ENCODE peak calls at places on chromosomes 16 and 17, in nine cellular contexts. One of them, this sample, is unnamed.

GRCh38 chr17:20262116-20262977 is 205.0 kb downstream of the LGALS9B start:
- DNase-seq in Caki2: no peak
- DNase-seq in esophagus squamous epithelium: no peak
- DNase-seq in T-cell: no peak
- DNase-seq in sciatic nerve: no peak
- DNase-seq in ovary: no peak
- DNase-seq in memory B cell: no peak
- DNase-seq in stimulated activated CD8-positive, alpha-beta memory T cell treated with anti-CD3 and anti-CD28 coated beads, Interleukin-7, amount 100 ng/mL, for 1 hour: no peak
- DNase-seq in substantia nigra: no peak
- DNase-seq in this sample: no peak

GRCh38 chr17:29036584-29036983 is 6.4 kb upstream of the PIPOX start:
- DNase-seq in Caki2: no peak
- DNase-seq in esophagus squamous epithelium: no peak
- DNase-seq in T-cell: no peak
- DNase-seq in sciatic nerve: no peak
- DNase-seq in ovary: no peak
- DNase-seq in memory B cell: no peak
- DNase-seq in stimulated activated CD8-positive, alpha-beta memory T cell treated with anti-CD3 and anti-CD28 coated beads, Interleukin-7, amount 100 ng/mL, for 1 hour: no peak
- DNase-seq in substantia nigra: no peak
- DNase-seq in this sample: no peak

GRCh38 chr16:68636064-68636551 is 9.0 kb upstream of the CDH3 start:
- DNase-seq in Caki2: no peak
- DNase-seq in esophagus squamous epithelium: no peak
- DNase-seq in T-cell: no peak
- DNase-seq in sciatic nerve: no peak
- DNase-seq in ovary: peak
- DNase-seq in memory B cell: no peak
- DNase-seq in stimulated activated CD8-positive, alpha-beta memory T cell treated with anti-CD3 and anti-CD28 coated beads, Interleukin-7, amount 100 ng/mL, for 1 hour: no peak
- DNase-seq in substantia nigra: no peak
- DNase-seq in this sample: peak

GRCh38 chr16:86222541-86222940 is 287.8 kb upstream of the FOXF1 start:
- DNase-seq in Caki2: no peak
- DNase-seq in esophagus squamous epithelium: no peak
- DNase-seq in T-cell: no peak
- DNase-seq in sciatic nerve: peak
- DNase-seq in ovary: no peak
- DNase-seq in memory B cell: no peak
- DNase-seq in stimulated activated CD8-positive, alpha-beta memory T cell treated with anti-CD3 and anti-CD28 coated beads, Interleukin-7, amount 100 ng/mL, for 1 hour: no peak
- DNase-seq in substantia nigra: no peak
- DNase-seq in this sample: no peak

GRCh38 chr17:13746379-13746778 is 144.7 kb upstream of the HS3ST3A1 start:
- DNase-seq in Caki2: no peak
- DNase-seq in esophagus squamous epithelium: no peak
- DNase-seq in T-cell: no peak
- DNase-seq in sciatic nerve: no peak
- DNase-seq in ovary: no peak
- DNase-seq in memory B cell: no peak
- DNase-seq in stimulated activated CD8-positive, alpha-beta memory T cell treated with anti-CD3 and anti-CD28 coated beads, Interleukin-7, amount 100 ng/mL, for 1 hour: no peak
- DNase-seq in substantia nigra: no peak
- DNase-seq in this sample: no peak

GRCh38 chr17:73196500-73196899 is 3.6 kb downstream of the COG1 start:
- DNase-seq in Caki2: no peak
- DNase-seq in esophagus squamous epithelium: no peak
- DNase-seq in T-cell: no peak
- DNase-seq in sciatic nerve: peak
- DNase-seq in ovary: no peak
- DNase-seq in memory B cell: no peak
- DNase-seq in stimulated activated CD8-positive, alpha-beta memory T cell treated with anti-CD3 and anti-CD28 coated beads, Interleukin-7, amount 100 ng/mL, for 1 hour: no peak
- DNase-seq in substantia nigra: no peak
- DNase-seq in this sample: no peak

GRCh38 chr16:4612474-4612931 is 2.2 kb downstream of the UBALD1 start:
- DNase-seq in Caki2: no peak
- DNase-seq in esophagus squamous epithelium: no peak
- DNase-seq in T-cell: no peak
- DNase-seq in sciatic nerve: no peak
- DNase-seq in ovary: no peak
- DNase-seq in memory B cell: no peak
- DNase-seq in stimulated activated CD8-positive, alpha-beta memory T cell treated with anti-CD3 and anti-CD28 coated beads, Interleukin-7, amount 100 ng/mL, for 1 hour: no peak
- DNase-seq in substantia nigra: no peak
- DNase-seq in this sample: no peak

GRCh38 chr17:77801545-77802332 is 156.8 kb upstream of the TNRC6C start:
- DNase-seq in Caki2: no peak
- DNase-seq in esophagus squamous epithelium: no peak
- DNase-seq in T-cell: no peak
- DNase-seq in sciatic nerve: no peak
- DNase-seq in ovary: no peak
- DNase-seq in memory B cell: no peak
- DNase-seq in stimulated activated CD8-positive, alpha-beta memory T cell treated with anti-CD3 and anti-CD28 coated beads, Interleukin-7, amount 100 ng/mL, for 1 hour: no peak
- DNase-seq in substantia nigra: no peak
- DNase-seq in this sample: no peak

GRCh38 chr17:19343256-19343630 is 19.3 kb downstream of the B9D1 start:
- DNase-seq in Caki2: no peak
- DNase-seq in esophagus squamous epithelium: no peak
- DNase-seq in T-cell: no peak
- DNase-seq in sciatic nerve: peak
- DNase-seq in ovary: no peak
- DNase-seq in memory B cell: no peak
- DNase-seq in stimulated activated CD8-positive, alpha-beta memory T cell treated with anti-CD3 and anti-CD28 coated beads, Interleukin-7, amount 100 ng/mL, for 1 hour: no peak
- DNase-seq in substantia nigra: no peak
- DNase-seq in this sample: no peak

GRCh38 chr17:44995602-44996001 is 27.5 kb upstream of the C1QL1 start:
- DNase-seq in Caki2: no peak
- DNase-seq in esophagus squamous epithelium: no peak
- DNase-seq in T-cell: no peak
- DNase-seq in sciatic nerve: no peak
- DNase-seq in ovary: no peak
- DNase-seq in memory B cell: no peak
- DNase-seq in stimulated activated CD8-positive, alpha-beta memory T cell treated with anti-CD3 and anti-CD28 coated beads, Interleukin-7, amount 100 ng/mL, for 1 hour: no peak
- DNase-seq in substantia nigra: no peak
- DNase-seq in this sample: no peak

GRCh38 chr17:18968945-18969887 is 17.3 kb downstream of the SLC5A10 start:
- DNase-seq in Caki2: peak
- DNase-seq in esophagus squamous epithelium: no peak
- DNase-seq in T-cell: no peak
- DNase-seq in sciatic nerve: no peak
- DNase-seq in ovary: no peak
- DNase-seq in memory B cell: no peak
- DNase-seq in stimulated activated CD8-positive, alpha-beta memory T cell treated with anti-CD3 and anti-CD28 coated beads, Interleukin-7, amount 100 ng/mL, for 1 hour: no peak
- DNase-seq in substantia nigra: no peak
- DNase-seq in this sample: peak

GRCh38 chr16:11105038-11105903 is 150.7 kb downstream of the SOCS1 start:
- DNase-seq in Caki2: peak
- DNase-seq in esophagus squamous epithelium: no peak
- DNase-seq in T-cell: peak
- DNase-seq in sciatic nerve: no peak
- DNase-seq in ovary: no peak
- DNase-seq in memory B cell: peak
- DNase-seq in stimulated activated CD8-positive, alpha-beta memory T cell treated with anti-CD3 and anti-CD28 coated beads, Interleukin-7, amount 100 ng/mL, for 1 hour: no peak
- DNase-seq in substantia nigra: no peak
- DNase-seq in this sample: no peak

GRCh38 chr17:31072186-31072585 is 22.6 kb upstream of the NF1 start:
- DNase-seq in Caki2: no peak
- DNase-seq in esophagus squamous epithelium: no peak
- DNase-seq in T-cell: no peak
- DNase-seq in sciatic nerve: no peak
- DNase-seq in ovary: no peak
- DNase-seq in memory B cell: no peak
- DNase-seq in stimulated activated CD8-positive, alpha-beta memory T cell treated with anti-CD3 and anti-CD28 coated beads, Interleukin-7, amount 100 ng/mL, for 1 hour: no peak
- DNase-seq in substantia nigra: no peak
- DNase-seq in this sample: peak

GRCh38 chr17:70875729-70876344 is 706.5 kb downstream of the KCNJ2 start:
- DNase-seq in Caki2: no peak
- DNase-seq in esophagus squamous epithelium: no peak
- DNase-seq in T-cell: no peak
- DNase-seq in sciatic nerve: no peak
- DNase-seq in ovary: no peak
- DNase-seq in memory B cell: no peak
- DNase-seq in stimulated activated CD8-positive, alpha-beta memory T cell treated with anti-CD3 and anti-CD28 coated beads, Interleukin-7, amount 100 ng/mL, for 1 hour: no peak
- DNase-seq in substantia nigra: no peak
- DNase-seq in this sample: no peak

GRCh38 chr17:38451030-38451839 is 23.0 kb downstream of the ARHGAP23 start:
- DNase-seq in Caki2: peak
- DNase-seq in esophagus squamous epithelium: no peak
- DNase-seq in T-cell: no peak
- DNase-seq in sciatic nerve: no peak
- DNase-seq in ovary: peak
- DNase-seq in memory B cell: no peak
- DNase-seq in stimulated activated CD8-positive, alpha-beta memory T cell treated with anti-CD3 and anti-CD28 coated beads, Interleukin-7, amount 100 ng/mL, for 1 hour: no peak
- DNase-seq in substantia nigra: no peak
- DNase-seq in this sample: peak

GRCh38 chr17:49575524-49576120 is at the start of gene NXPH3:
- DNase-seq in Caki2: no peak
- DNase-seq in esophagus squamous epithelium: no peak
- DNase-seq in T-cell: peak
- DNase-seq in sciatic nerve: peak
- DNase-seq in ovary: peak
- DNase-seq in memory B cell: peak
- DNase-seq in stimulated activated CD8-positive, alpha-beta memory T cell treated with anti-CD3 and anti-CD28 coated beads, Interleukin-7, amount 100 ng/mL, for 1 hour: no peak
- DNase-seq in substantia nigra: no peak
- DNase-seq in this sample: peak

GRCh38 chr17:18182190-18182977 is 1.2 kb upstream of the ALKBH5 start:
- DNase-seq in Caki2: no peak
- DNase-seq in esophagus squamous epithelium: no peak
- DNase-seq in T-cell: no peak
- DNase-seq in sciatic nerve: no peak
- DNase-seq in ovary: peak
- DNase-seq in memory B cell: no peak
- DNase-seq in stimulated activated CD8-positive, alpha-beta memory T cell treated with anti-CD3 and anti-CD28 coated beads, Interleukin-7, amount 100 ng/mL, for 1 hour: no peak
- DNase-seq in substantia nigra: no peak
- DNase-seq in this sample: no peak

GRCh38 chr17:4899341-4900230 is at the start of gene C17orf107:
- DNase-seq in Caki2: peak
- DNase-seq in esophagus squamous epithelium: no peak
- DNase-seq in T-cell: peak
- DNase-seq in sciatic nerve: peak
- DNase-seq in ovary: peak
- DNase-seq in memory B cell: peak
- DNase-seq in stimulated activated CD8-positive, alpha-beta memory T cell treated with anti-CD3 and anti-CD28 coated beads, Interleukin-7, amount 100 ng/mL, for 1 hour: peak
- DNase-seq in substantia nigra: peak
- DNase-seq in this sample: no peak

This sample was measured in PC-9.